ENCODE peak calls at places on chromosomes 16 and 17, in seven cellular contexts. One of them, this sample, is unnamed.

GRCh38 chr17:65181237-65182061 is 44.3 kb downstream of the RGS9 start:
- DNase-seq in RWPE1: no peak
- DNase-seq in central memory CD4-positive, alpha-beta T cell: no peak
- DNase-seq in mesendoderm: no peak
- DNase-seq in A549: no peak
- DNase-seq in activated CD8-positive, alpha-beta memory T cell treated with anti-CD3 and anti-CD28 coated beads, Interleukin-2, amount 50 U/mL, for 48 hours: peak; percentile 83
- DNase-seq in neural crest cell: no peak
- DNase-seq in this sample: no peak

GRCh38 chr16:17467923-17468540 is 2.7 kb downstream of the XYLT1 start:
- DNase-seq in activated CD8-positive, alpha-beta memory T cell treated with anti-CD3 and anti-CD28 coated beads, Interleukin-2, amount 50 U/mL, for 48 hours: no peak
- DNase-seq in mesendoderm: peak; percentile 85
- DNase-seq in RWPE1: no peak
- DNase-seq in A549: peak; percentile 29
- DNase-seq in central memory CD4-positive, alpha-beta T cell: no peak
- DNase-seq in neural crest cell: peak; percentile 71
- DNase-seq in this sample: peak; percentile 93

GRCh38 chr16:70682239-70683145 is 3.4 kb downstream of the MTSS2 start:
- DNase-seq in A549: no peak
- DNase-seq in central memory CD4-positive, alpha-beta T cell: no peak
- DNase-seq in neural crest cell: no peak
- DNase-seq in activated CD8-positive, alpha-beta memory T cell treated with anti-CD3 and anti-CD28 coated beads, Interleukin-2, amount 50 U/mL, for 48 hours: no peak
- DNase-seq in RWPE1: no peak
- DNase-seq in mesendoderm: peak; percentile 47
- DNase-seq in this sample: no peak

GRCh38 chr17:66468241-66469087 is 166.1 kb downstream of the PRKCA start:
- DNase-seq in mesendoderm: peak; percentile 43
- DNase-seq in RWPE1: peak; percentile 26
- DNase-seq in activated CD8-positive, alpha-beta memory T cell treated with anti-CD3 and anti-CD28 coated beads, Interleukin-2, amount 50 U/mL, for 48 hours: no peak
- DNase-seq in A549: peak; percentile 27
- DNase-seq in central memory CD4-positive, alpha-beta T cell: no peak
- DNase-seq in neural crest cell: no peak
- DNase-seq in this sample: peak; percentile 49

GRCh38 chr17:66518677-66519076 is 216.3 kb downstream of the PRKCA start:
- DNase-seq in activated CD8-positive, alpha-beta memory T cell treated with anti-CD3 and anti-CD28 coated beads, Interleukin-2, amount 50 U/mL, for 48 hours: no peak
- DNase-seq in central memory CD4-positive, alpha-beta T cell: no peak
- DNase-seq in neural crest cell: no peak
- DNase-seq in A549: no peak
- DNase-seq in mesendoderm: no peak
- DNase-seq in RWPE1: no peak
- DNase-seq in this sample: peak; percentile 59

GRCh38 chr16:88662222-88662842 is 559 bp downstream of the MVD start:
- DNase-seq in neural crest cell: no peak
- DNase-seq in activated CD8-positive, alpha-beta memory T cell treated with anti-CD3 and anti-CD28 coated beads, Interleukin-2, amount 50 U/mL, for 48 hours: no peak
- DNase-seq in A549: no peak
- DNase-seq in mesendoderm: peak; percentile 11
- DNase-seq in central memory CD4-positive, alpha-beta T cell: no peak
- DNase-seq in RWPE1: no peak
- DNase-seq in this sample: no peak

GRCh38 chr16:79415983-79416641 is 184.4 kb downstream of the MAF start:
- DNase-seq in RWPE1: no peak
- DNase-seq in A549: no peak
- DNase-seq in mesendoderm: no peak
- DNase-seq in neural crest cell: no peak
- DNase-seq in activated CD8-positive, alpha-beta memory T cell treated with anti-CD3 and anti-CD28 coated beads, Interleukin-2, amount 50 U/mL, for 48 hours: no peak
- DNase-seq in central memory CD4-positive, alpha-beta T cell: peak; percentile 26
- DNase-seq in this sample: no peak

GRCh38 chr17:76659928-76660614 is 16.5 kb upstream of the ST6GALNAC1 start:
- DNase-seq in activated CD8-positive, alpha-beta memory T cell treated with anti-CD3 and anti-CD28 coated beads, Interleukin-2, amount 50 U/mL, for 48 hours: peak; percentile 43
- DNase-seq in neural crest cell: no peak
- DNase-seq in mesendoderm: no peak
- DNase-seq in central memory CD4-positive, alpha-beta T cell: peak; percentile 27
- DNase-seq in A549: peak; percentile 59
- DNase-seq in RWPE1: peak; percentile 15
- DNase-seq in this sample: peak; percentile 91

GRCh38 chr16:740459-740763 is 386 bp downstream of the CIAO3 start:
- DNase-seq in central memory CD4-positive, alpha-beta T cell: no peak
- DNase-seq in RWPE1: no peak
- DNase-seq in neural crest cell: no peak
- DNase-seq in activated CD8-positive, alpha-beta memory T cell treated with anti-CD3 and anti-CD28 coated beads, Interleukin-2, amount 50 U/mL, for 48 hours: no peak
- DNase-seq in A549: no peak
- DNase-seq in mesendoderm: no peak
- DNase-seq in this sample: no peak

GRCh38 chr16:85316321-85316919 is 204.1 kb upstream of the CIBAR2 start:
- DNase-seq in central memory CD4-positive, alpha-beta T cell: no peak
- DNase-seq in neural crest cell: peak; percentile 73
- DNase-seq in activated CD8-positive, alpha-beta memory T cell treated with anti-CD3 and anti-CD28 coated beads, Interleukin-2, amount 50 U/mL, for 48 hours: peak; percentile 81
- DNase-seq in A549: peak; percentile 76
- DNase-seq in RWPE1: no peak
- DNase-seq in mesendoderm: peak; percentile 86
- DNase-seq in this sample: peak; percentile 90

GRCh38 chr17:33642002-33642401 is 348.9 kb upstream of the ASIC2 start:
- DNase-seq in activated CD8-positive, alpha-beta memory T cell treated with anti-CD3 and anti-CD28 coated beads, Interleukin-2, amount 50 U/mL, for 48 hours: no peak
- DNase-seq in RWPE1: peak; percentile 21
- DNase-seq in neural crest cell: no peak
- DNase-seq in central memory CD4-positive, alpha-beta T cell: no peak
- DNase-seq in A549: peak; percentile 11
- DNase-seq in mesendoderm: peak; percentile 40
- DNase-seq in this sample: peak; percentile 18

GRCh38 chr16:12907670-12908233 is 6.4 kb downstream of the SHISA9 start:
- DNase-seq in neural crest cell: no peak
- DNase-seq in RWPE1: no peak
- DNase-seq in central memory CD4-positive, alpha-beta T cell: no peak
- DNase-seq in A549: peak; percentile 40
- DNase-seq in mesendoderm: peak; percentile 82
- DNase-seq in activated CD8-positive, alpha-beta memory T cell treated with anti-CD3 and anti-CD28 coated beads, Interleukin-2, amount 50 U/mL, for 48 hours: no peak
- DNase-seq in this sample: peak; percentile 32

GRCh38 chr17:43598359-43599045 is 52.4 kb upstream of the ETV4 start:
- DNase-seq in central memory CD4-positive, alpha-beta T cell: no peak
- DNase-seq in mesendoderm: no peak
- DNase-seq in RWPE1: no peak
- DNase-seq in neural crest cell: no peak
- DNase-seq in activated CD8-positive, alpha-beta memory T cell treated with anti-CD3 and anti-CD28 coated beads, Interleukin-2, amount 50 U/mL, for 48 hours: no peak
- DNase-seq in A549: no peak
- DNase-seq in this sample: no peak

GRCh38 chr17:64455993-64456885 is 7.3 kb downstream of the MILR1 start:
- DNase-seq in central memory CD4-positive, alpha-beta T cell: peak; percentile 2
- DNase-seq in mesendoderm: no peak
- DNase-seq in A549: no peak
- DNase-seq in activated CD8-positive, alpha-beta memory T cell treated with anti-CD3 and anti-CD28 coated beads, Interleukin-2, amount 50 U/mL, for 48 hours: no peak
- DNase-seq in neural crest cell: no peak
- DNase-seq in RWPE1: no peak
- DNase-seq in this sample: no peak

GRCh38 chr17:6147054-6147453 is 76.9 kb downstream of the WSCD1 start:
- DNase-seq in activated CD8-positive, alpha-beta memory T cell treated with anti-CD3 and anti-CD28 coated beads, Interleukin-2, amount 50 U/mL, for 48 hours: no peak
- DNase-seq in central memory CD4-positive, alpha-beta T cell: no peak
- DNase-seq in neural crest cell: no peak
- DNase-seq in A549: no peak
- DNase-seq in mesendoderm: peak; percentile 60
- DNase-seq in RWPE1: no peak
- DNase-seq in this sample: no peak

GRCh38 chr17:9389116-9389515 is 186.5 kb downstream of the STX8 start:
- DNase-seq in RWPE1: peak; percentile 55
- DNase-seq in central memory CD4-positive, alpha-beta T cell: no peak
- DNase-seq in activated CD8-positive, alpha-beta memory T cell treated with anti-CD3 and anti-CD28 coated beads, Interleukin-2, amount 50 U/mL, for 48 hours: no peak
- DNase-seq in mesendoderm: no peak
- DNase-seq in neural crest cell: no peak
- DNase-seq in A549: peak; percentile 53
- DNase-seq in this sample: peak; percentile 49

GRCh38 chr16:17291289-17291688 is 179.5 kb downstream of the XYLT1 start:
- DNase-seq in mesendoderm: no peak
- DNase-seq in RWPE1: no peak
- DNase-seq in central memory CD4-positive, alpha-beta T cell: no peak
- DNase-seq in A549: no peak
- DNase-seq in neural crest cell: no peak
- DNase-seq in activated CD8-positive, alpha-beta memory T cell treated with anti-CD3 and anti-CD28 coated beads, Interleukin-2, amount 50 U/mL, for 48 hours: no peak
- DNase-seq in this sample: no peak

GRCh38 chr16:75733305-75734141 is 7.2 kb upstream of the CPHXL start:
- DNase-seq in central memory CD4-positive, alpha-beta T cell: no peak
- DNase-seq in mesendoderm: peak; percentile 2
- DNase-seq in RWPE1: no peak
- DNase-seq in A549: no peak
- DNase-seq in activated CD8-positive, alpha-beta memory T cell treated with anti-CD3 and anti-CD28 coated beads, Interleukin-2, amount 50 U/mL, for 48 hours: no peak
- DNase-seq in neural crest cell: no peak
- DNase-seq in this sample: peak; percentile 93

GRCh38 chr16:85350973-85351372 is 238.7 kb upstream of the CIBAR2 start:
- DNase-seq in central memory CD4-positive, alpha-beta T cell: no peak
- DNase-seq in mesendoderm: no peak
- DNase-seq in RWPE1: peak; percentile 95
- DNase-seq in A549: peak; percentile 89
- DNase-seq in neural crest cell: no peak
- DNase-seq in activated CD8-positive, alpha-beta memory T cell treated with anti-CD3 and anti-CD28 coated beads, Interleukin-2, amount 50 U/mL, for 48 hours: no peak
- DNase-seq in this sample: peak; percentile 68

GRCh38 chr16:81237282-81237681 is 1.2 kb upstream of the BCO1 start:
- DNase-seq in neural crest cell: no peak
- DNase-seq in RWPE1: no peak
- DNase-seq in activated CD8-positive, alpha-beta memory T cell treated with anti-CD3 and anti-CD28 coated beads, Interleukin-2, amount 50 U/mL, for 48 hours: no peak
- DNase-seq in A549: no peak
- DNase-seq in mesendoderm: no peak
- DNase-seq in central memory CD4-positive, alpha-beta T cell: no peak
- DNase-seq in this sample: no peak

GRCh38 chr17:76075364-76076099 is 951 bp downstream of the GALR2 start:
- DNase-seq in activated CD8-positive, alpha-beta memory T cell treated with anti-CD3 and anti-CD28 coated beads, Interleukin-2, amount 50 U/mL, for 48 hours: peak; percentile 71
- DNase-seq in mesendoderm: peak; percentile 57
- DNase-seq in A549: peak; percentile 71
- DNase-seq in RWPE1: no peak
- DNase-seq in neural crest cell: peak; percentile 20
- DNase-seq in central memory CD4-positive, alpha-beta T cell: no peak
- DNase-seq in this sample: peak; percentile 65

GRCh38 chr17:47816111-47816735 is 5.4 kb downstream of the OSBPL7 start:
- DNase-seq in A549: no peak
- DNase-seq in activated CD8-positive, alpha-beta memory T cell treated with anti-CD3 and anti-CD28 coated beads, Interleukin-2, amount 50 U/mL, for 48 hours: no peak
- DNase-seq in neural crest cell: no peak
- DNase-seq in RWPE1: no peak
- DNase-seq in mesendoderm: no peak
- DNase-seq in central memory CD4-positive, alpha-beta T cell: no peak
- DNase-seq in this sample: no peak

GRCh38 chr17:81342062-81342699 is 47.1 kb upstream of the SLC38A10 start:
- DNase-seq in central memory CD4-positive, alpha-beta T cell: no peak
- DNase-seq in activated CD8-positive, alpha-beta memory T cell treated with anti-CD3 and anti-CD28 coated beads, Interleukin-2, amount 50 U/mL, for 48 hours: no peak
- DNase-seq in neural crest cell: no peak
- DNase-seq in mesendoderm: no peak
- DNase-seq in A549: no peak
- DNase-seq in RWPE1: no peak
- DNase-seq in this sample: peak; percentile 74

GRCh38 chr17:36525888-36526287 is 8.8 kb downstream of the MYO19 start:
- DNase-seq in RWPE1: no peak
- DNase-seq in mesendoderm: no peak
- DNase-seq in A549: no peak
- DNase-seq in neural crest cell: no peak
- DNase-seq in central memory CD4-positive, alpha-beta T cell: no peak
- DNase-seq in activated CD8-positive, alpha-beta memory T cell treated with anti-CD3 and anti-CD28 coated beads, Interleukin-2, amount 50 U/mL, for 48 hours: peak; percentile 45
- DNase-seq in this sample: no peak

GRCh38 chr17:80389011-80389995 is 25.7 kb upstream of the ENDOV start:
- DNase-seq in RWPE1: no peak
- DNase-seq in central memory CD4-positive, alpha-beta T cell: no peak
- DNase-seq in activated CD8-positive, alpha-beta memory T cell treated with anti-CD3 and anti-CD28 coated beads, Interleukin-2, amount 50 U/mL, for 48 hours: no peak
- DNase-seq in mesendoderm: no peak
- DNase-seq in A549: no peak
- DNase-seq in neural crest cell: no peak
- DNase-seq in this sample: peak; percentile 58

GRCh38 chr16:76532188-76532973 is 255.2 kb downstream of the CNTNAP4 start:
- DNase-seq in central memory CD4-positive, alpha-beta T cell: no peak
- DNase-seq in mesendoderm: peak; percentile 40
- DNase-seq in activated CD8-positive, alpha-beta memory T cell treated with anti-CD3 and anti-CD28 coated beads, Interleukin-2, amount 50 U/mL, for 48 hours: no peak
- DNase-seq in neural crest cell: no peak
- DNase-seq in A549: no peak
- DNase-seq in RWPE1: no peak
- DNase-seq in this sample: no peak

GRCh38 chr17:6695565-6695964 is 17.6 kb downstream of the SLC13A5 start:
- DNase-seq in RWPE1: no peak
- DNase-seq in mesendoderm: no peak
- DNase-seq in neural crest cell: no peak
- DNase-seq in central memory CD4-positive, alpha-beta T cell: no peak
- DNase-seq in activated CD8-positive, alpha-beta memory T cell treated with anti-CD3 and anti-CD28 coated beads, Interleukin-2, amount 50 U/mL, for 48 hours: no peak
- DNase-seq in A549: no peak
- DNase-seq in this sample: no peak